ENCODE peak calls at places on chromosomes 2 and 18, in seven cellular contexts. Q is GF-D8; Z is retina; V is nephron progenitor cell; C is mucosa of descending colon; D is cardiac muscle cell; Y is activated CD8-positive, alpha-beta memory T cell treated with anti-CD3 and anti-CD28 coated beads, Interleukin-2, amount 10 ng/mL, durations not matched to agents 7 days and 5 days. G is an unnamed sample.
A peak's percentile ranks its signal among the peaks of the same experiment; 100 is the strongest.

GRCh38 chr18:49162226-49162848 is 211.6 kb upstream of the SMAD7 start:
- DNase-seq in Q (no peak), Z (no peak), V (no peak), C (no peak), D (no peak), Y (no peak), G (no peak)

GRCh38 chr2:127293758-127294562 is at the start of gene ERCC3:
- DNase-seq in Q (peak; percentile 32), Z (peak; percentile 95), V (peak; percentile 86), C (peak; percentile 90), D (peak; percentile 84), Y (peak; percentile 92), G (peak; percentile 68)

GRCh38 chr2:88669371-88670214 is 21.9 kb upstream of the RPIA start:
- DNase-seq in Q (no peak), Z (no peak), V (peak; percentile 16), C (no peak), D (peak; percentile 60), Y (peak; percentile 65), G (no peak)

GRCh38 chr2:72129676-72130340 is 17.9 kb downstream of the CYP26B1 start:
- DNase-seq in Q (no peak), Z (no peak), V (no peak), C (no peak), D (peak; percentile 70), Y (no peak), G (no peak)

GRCh38 chr2:63555931-63556330 is 32.3 kb downstream of the WDPCP start:
- DNase-seq in Q (no peak), Z (no peak), V (no peak), C (no peak), D (no peak), Y (no peak), G (no peak)

GRCh38 chr2:197947219-197947757 is 142.9 kb downstream of the PLCL1 start:
- DNase-seq in Q (no peak), Z (no peak), V (no peak), C (no peak), D (no peak), Y (no peak), G (no peak)

GRCh38 chr2:30262716-30263309 is 31.5 kb downstream of the LBH start:
- DNase-seq in Q (no peak), Z (no peak), V (no peak), C (no peak), D (no peak), Y (no peak), G (no peak)

GRCh38 chr2:183248866-183249567 is 124.8 kb downstream of the NUP35 start:
- DNase-seq in Q (peak; percentile 9), Z (peak; percentile 23), V (no peak), C (no peak), D (peak; percentile 50), Y (no peak), G (no peak)

GRCh38 chr2:38269421-38269820 is 107.7 kb downstream of the ATL2 start:
- DNase-seq in Q (no peak), Z (no peak), V (no peak), C (no peak), D (no peak), Y (no peak), G (no peak)

GRCh38 chr18:8792688-8793316 is 87.4 kb downstream of the MTCL1 start:
- DNase-seq in Q (no peak), Z (no peak), V (no peak), C (no peak), D (no peak), Y (peak; percentile 29), G (no peak)

GRCh38 chr2:149161481-149162225 is 123.2 kb downstream of the LYPD6B start:
- DNase-seq in Q (peak; percentile 75), Z (no peak), V (no peak), C (no peak), D (no peak), Y (no peak), G (peak; percentile 85)

GRCh38 chr2:98311771-98312545 is 34.3 kb upstream of the CNGA3 start:
- DNase-seq in Q (no peak), Z (no peak), V (no peak), C (no peak), D (no peak), Y (no peak), G (no peak)

GRCh38 chr2:191675807-191676667 is 1.9 kb upstream of the NABP1 start:
- DNase-seq in Q (peak; percentile 90), Z (no peak), V (no peak), C (peak; percentile 63), D (no peak), Y (peak; percentile 87), G (peak; percentile 93)

GRCh38 chr2:127043367-127044164 is 63.4 kb downstream of the BIN1 start:
- DNase-seq in Q (no peak), Z (no peak), V (no peak), C (peak; percentile 40), D (no peak), Y (no peak), G (no peak)

GRCh38 chr2:240579771-240580614 is 6.5 kb upstream of the CAPN10 start:
- DNase-seq in Q (peak; percentile 90), Z (no peak), V (no peak), C (peak; percentile 86), D (peak; percentile 94), Y (peak; percentile 90), G (peak; percentile 95)

GRCh38 chr2:13106302-13106701 is 389.6 kb downstream of the TRIB2 start:
- DNase-seq in Q (peak; percentile 13), Z (no peak), V (no peak), C (no peak), D (no peak), Y (no peak), G (peak; percentile 27)

GRCh38 chr2:27855476-27855875 is 34.7 kb downstream of the RBKS start:
- DNase-seq in Q (no peak), Z (no peak), V (no peak), C (no peak), D (peak; percentile 29), Y (no peak), G (no peak)

GRCh38 chr2:215360596-215360995 is 48.7 kb downstream of the ATIC start:
- DNase-seq in Q (no peak), Z (no peak), V (no peak), C (no peak), D (peak; percentile 14), Y (no peak), G (no peak)

GRCh38 chr18:25531207-25531606 is 179.2 kb upstream of the ZNF521 start:
- DNase-seq in Q (no peak), Z (no peak), V (no peak), C (no peak), D (no peak), Y (no peak), G (no peak)

GRCh38 chr2:15813481-15814266 is 126.7 kb upstream of the MYCN start:
- DNase-seq in Q (no peak), Z (no peak), V (no peak), C (no peak), D (no peak), Y (no peak), G (no peak)

GRCh38 chr2:191311627-191312026 is 66.4 kb downstream of the MYO1B start:
- DNase-seq in Q (no peak), Z (no peak), V (no peak), C (no peak), D (peak; percentile 66), Y (no peak), G (no peak)

GRCh38 chr2:214139630-214140284 is 271.1 kb upstream of the VWC2L start:
- DNase-seq in Q (no peak), Z (no peak), V (no peak), C (no peak), D (no peak), Y (no peak), G (no peak)

GRCh38 chr2:45380131-45380836 is 230.8 kb downstream of the SRBD1 start:
- DNase-seq in Q (no peak), Z (no peak), V (no peak), C (no peak), D (no peak), Y (no peak), G (no peak)

GRCh38 chr18:23237524-23238151 is 102.4 kb downstream of the CABLES1 start:
- DNase-seq in Q (no peak), Z (no peak), V (no peak), C (peak; percentile 73), D (peak; percentile 69), Y (peak; percentile 76), G (no peak)

GRCh38 chr2:220143336-220143735 is 515.9 kb downstream of the SLC4A3 start:
- DNase-seq in Q (no peak), Z (no peak), V (no peak), C (no peak), D (peak; percentile 86), Y (no peak), G (no peak)

GRCh38 chr2:240125749-240126148 is 10.4 kb downstream of the COPS9 start:
- DNase-seq in Q (no peak), Z (no peak), V (no peak), C (no peak), D (no peak), Y (no peak), G (no peak)

GRCh38 chr18:79926306-79926705 is 25.1 kb downstream of the SLC66A2 start:
- DNase-seq in Q (no peak), Z (no peak), V (no peak), C (peak; percentile 19), D (no peak), Y (no peak), G (no peak)

GRCh38 chr2:234335676-234336228 is 161.1 kb downstream of the ARL4C start:
- DNase-seq in Q (no peak), Z (peak; percentile 72), V (peak; percentile 43), C (peak; percentile 73), D (peak; percentile 72), Y (no peak), G (peak; percentile 78)

GRCh38 chr2:206989306-206989705 is 50.0 kb downstream of the CPO start:
- DNase-seq in Q (no peak), Z (peak; percentile 22), V (peak; percentile 9), C (no peak), D (peak; percentile 42), Y (no peak), G (peak; percentile 18)

GRCh38 chr18:32730620-32731021 is 42.2 kb downstream of the KLHL14 start:
- DNase-seq in Q (no peak), Z (peak; percentile 34), V (no peak), C (no peak), D (peak; percentile 0), Y (no peak), G (no peak)

GRCh38 chr2:154591294-154591693 is 107.2 kb upstream of the KCNJ3 start:
- DNase-seq in Q (no peak), Z (no peak), V (no peak), C (no peak), D (no peak), Y (no peak), G (no peak)

GRCh38 chr2:128442053-128442751 is 123.5 kb upstream of the HS6ST1 start:
- DNase-seq in Q (peak; percentile 37), Z (no peak), V (no peak), C (no peak), D (no peak), Y (peak; percentile 33), G (peak; percentile 15)

GRCh38 chr2:71613953-71614925 is 160.9 kb downstream of the DYSF start:
- DNase-seq in Q (no peak), Z (no peak), V (no peak), C (no peak), D (no peak), Y (peak; percentile 37), G (no peak)

GRCh38 chr2:226601881-226602280 is 197.7 kb downstream of the IRS1 start:
- DNase-seq in Q (no peak), Z (no peak), V (no peak), C (no peak), D (no peak), Y (no peak), G (no peak)

GRCh38 chr18:31206064-31206463 is 43.4 kb upstream of the DSC1 start:
- DNase-seq in Q (peak; percentile 90), Z (no peak), V (no peak), C (no peak), D (no peak), Y (no peak), G (peak; percentile 78)

GRCh38 chr18:50649821-50650220 is 89.9 kb downstream of the MAPK4 start:
- DNase-seq in Q (no peak), Z (no peak), V (no peak), C (no peak), D (peak; percentile 96), Y (no peak), G (no peak)

G was measured in HL-60.